ENCODE peak calls at places on chromosomes 7 and 10, in ten cellular contexts. H, B, W, K, C, U, I, M, P and E are unnamed samples.

GRCh38 chr7:55120074-55120473 is 101.3 kb downstream of the EGFR start:
- DNase-seq in H (no peak), B (no peak), W (no peak), K (no peak), C (no peak), U (no peak), I (no peak), M (no peak), P (no peak), E (no peak)

GRCh38 chr10:121833387-121833786 is 94.4 kb downstream of the ATE1 start:
- DNase-seq in H (no peak), B (no peak), W (no peak), K (no peak), C (no peak), U (no peak), I (no peak), M (no peak), P (no peak), E (no peak)

GRCh38 chr10:27285093-27285492 is 44.5 kb upstream of the ACBD5 start:
- DNase-seq in H (peak; percentile 32), B (no peak), W (no peak), K (no peak), C (peak; percentile 28), U (peak; percentile 16), I (peak; percentile 5), M (peak; percentile 1), P (peak; percentile 7), E (no peak)

GRCh38 chr10:100827819-100828743 is 82.7 kb downstream of the PAX2 start:
- DNase-seq in H (peak; percentile 58), B (peak; percentile 79), W (no peak), K (peak; percentile 42), C (peak; percentile 57), U (no peak), I (no peak), M (peak; percentile 16), P (peak; percentile 59), E (peak; percentile 84)

GRCh38 chr10:14952851-14953451 is 945 bp downstream of the DCLRE1C start:
- DNase-seq in H (no peak), B (no peak), W (no peak), K (no peak), C (peak; percentile 20), U (no peak), I (no peak), M (no peak), P (peak; percentile 11), E (no peak)

GRCh38 chr10:35447693-35448407 is 111.5 kb downstream of the CCNY start:
- DNase-seq in H (no peak), B (no peak), W (no peak), K (no peak), C (peak; percentile 78), U (no peak), I (peak; percentile 51), M (peak; percentile 36), P (peak; percentile 79), E (no peak)

GRCh38 chr7:44914992-44915607 is 29.8 kb upstream of the PURB start:
- DNase-seq in H (no peak), B (no peak), W (no peak), K (no peak), C (no peak), U (peak; percentile 72), I (no peak), M (peak; percentile 26), P (no peak), E (no peak)

GRCh38 chr10:124122211-124122610 is 28.8 kb upstream of the CHST15 start:
- DNase-seq in H (no peak), B (no peak), W (no peak), K (peak; percentile 49), C (no peak), U (no peak), I (no peak), M (no peak), P (no peak), E (peak; percentile 33)

GRCh38 chr7:74584160-74584954 is 73.2 kb upstream of the GTF2I start:
- DNase-seq in H (no peak), B (no peak), W (no peak), K (no peak), C (no peak), U (no peak), I (no peak), M (no peak), P (no peak), E (no peak)

GRCh38 chr7:130566898-130567280 is 75.0 kb downstream of the MEST start:
- DNase-seq in H (no peak), B (no peak), W (no peak), K (no peak), C (no peak), U (no peak), I (no peak), M (no peak), P (no peak), E (no peak)

GRCh38 chr7:28272461-28272877 is 91.9 kb upstream of the JAZF1 start:
- DNase-seq in H (no peak), B (peak; percentile 48), W (no peak), K (peak; percentile 23), C (peak; percentile 64), U (peak; percentile 40), I (peak; percentile 69), M (peak; percentile 56), P (peak; percentile 82), E (no peak)

GRCh38 chr7:102890292-102890970 is 22.4 kb upstream of the LRRC17 start:
- DNase-seq in H (no peak), B (no peak), W (no peak), K (no peak), C (peak; percentile 76), U (no peak), I (peak; percentile 93), M (peak; percentile 68), P (no peak), E (no peak)

GRCh38 chr7:80815733-80816132 is 103.1 kb downstream of the SEMA3C start:
- DNase-seq in H (no peak), B (no peak), W (no peak), K (no peak), C (no peak), U (no peak), I (peak; percentile 27), M (no peak), P (no peak), E (no peak)

GRCh38 chr7:70498232-70498631 is 633.7 kb upstream of the GALNT17 start:
- DNase-seq in H (no peak), B (no peak), W (no peak), K (no peak), C (no peak), U (no peak), I (no peak), M (no peak), P (no peak), E (no peak)

GRCh38 chr7:140673063-140673769 is 471 bp downstream of the ADCK2 start:
- DNase-seq in H (peak; percentile 75), B (peak; percentile 67), W (no peak), K (peak; percentile 40), C (peak; percentile 29), U (peak; percentile 64), I (no peak), M (no peak), P (peak; percentile 67), E (peak; percentile 79)

GRCh38 chr10:131767716-131768115 is 133.1 kb upstream of the PPP2R2D start:
- DNase-seq in H (no peak), B (no peak), W (no peak), K (no peak), C (no peak), U (no peak), I (no peak), M (no peak), P (no peak), E (no peak)

GRCh38 chr7:70338061-70338460 is 739.8 kb downstream of the AUTS2 start:
- DNase-seq in H (no peak), B (no peak), W (no peak), K (no peak), C (no peak), U (no peak), I (no peak), M (no peak), P (no peak), E (no peak)

GRCh38 chr7:157016352-157017041 is 6.0 kb upstream of the MNX1 start:
- DNase-seq in H (peak; percentile 100), B (no peak), W (no peak), K (no peak), C (no peak), U (no peak), I (no peak), M (no peak), P (no peak), E (no peak)

GRCh38 chr10:11261687-11262086 is 244.0 kb downstream of the CELF2 start:
- DNase-seq in H (peak; percentile 86), B (no peak), W (no peak), K (no peak), C (no peak), U (no peak), I (no peak), M (no peak), P (no peak), E (peak; percentile 79)

GRCh38 chr10:46233101-46233500 is 53.7 kb upstream of the ANTXRL start:
- DNase-seq in H (no peak), B (no peak), W (no peak), K (no peak), C (no peak), U (no peak), I (no peak), M (no peak), P (no peak), E (no peak)

GRCh38 chr10:90885176-90885575 is 13.4 kb downstream of the RPP30 start:
- DNase-seq in H (no peak), B (no peak), W (no peak), K (no peak), C (peak; percentile 19), U (no peak), I (peak; percentile 82), M (peak; percentile 76), P (peak; percentile 73), E (no peak)

GRCh38 chr7:152735443-152736004 is 24.0 kb upstream of the ACTR3B start:
- DNase-seq in H (no peak), B (no peak), W (no peak), K (no peak), C (no peak), U (no peak), I (no peak), M (no peak), P (no peak), E (no peak)

GRCh38 chr10:116044722-116045374 is 228.2 kb downstream of the GFRA1 start:
- DNase-seq in H (no peak), B (no peak), W (no peak), K (peak; percentile 60), C (no peak), U (no peak), I (peak; percentile 11), M (peak; percentile 51), P (peak; percentile 71), E (no peak)

GRCh38 chr10:30751678-30752331 is 122.3 kb upstream of the LYZL2 start:
- DNase-seq in H (peak; percentile 63), B (peak; percentile 74), W (no peak), K (peak; percentile 81), C (peak; percentile 70), U (peak; percentile 79), I (peak; percentile 85), M (peak; percentile 64), P (peak; percentile 81), E (peak; percentile 79)

GRCh38 chr7:46908770-46909169 is 673.1 kb downstream of the TNS3 start:
- DNase-seq in H (no peak), B (no peak), W (no peak), K (no peak), C (peak; percentile 93), U (no peak), I (peak; percentile 87), M (peak; percentile 74), P (peak; percentile 80), E (no peak)

GRCh38 chr7:48511021-48511579 is 339.8 kb downstream of the ABCA13 start:
- DNase-seq in H (no peak), B (peak; percentile 10), W (no peak), K (no peak), C (no peak), U (no peak), I (no peak), M (no peak), P (no peak), E (no peak)

GRCh38 chr10:86603256-86603655 is 51.1 kb upstream of the OPN4 start:
- DNase-seq in H (no peak), B (no peak), W (no peak), K (no peak), C (no peak), U (no peak), I (no peak), M (no peak), P (no peak), E (no peak)

GRCh38 chr10:58266826-58267712 is 625 bp downstream of the IPMK start:
- DNase-seq in H (peak; percentile 31), B (peak; percentile 49), W (peak; percentile 7), K (peak; percentile 57), C (peak; percentile 50), U (peak; percentile 31), I (peak; percentile 57), M (peak; percentile 86), P (peak; percentile 48), E (peak; percentile 60)